ENCODE peak calls at places on chromosome 6, in four cellular contexts. Q is NB4, A is fibroblast of the conjunctiva, V is mammary epithelial cell. G is an unnamed sample.

GRCh38 chr6:168873266-168873665 is 380.4 kb downstream of the THBS2 start:
- DNase-seq in Q (no peak), A (no peak), V (no peak), G (no peak)

GRCh38 chr6:56524891-56525703 is 117.6 kb downstream of the DST start:
- DNase-seq in Q (no peak), A (peak; percentile 94), V (peak; percentile 38), G (no peak)

GRCh38 chr6:126180585-126180984 is 159.3 kb upstream of the CENPW start:
- DNase-seq in Q (peak; percentile 84), A (peak; percentile 26), V (peak; percentile 99), G (no peak)

GRCh38 chr6:143598466-143599080 is 79.2 kb upstream of the PHACTR2 start:
- DNase-seq in Q (peak; percentile 74), A (no peak), V (no peak), G (no peak)

GRCh38 chr6:112906737-112907136 is 559.6 kb downstream of the RFPL4B start:
- DNase-seq in Q (no peak), A (peak; percentile 84), V (no peak), G (peak; percentile 45)

GRCh38 chr6:17768388-17768787 is 61.7 kb upstream of the NUP153 start:
- DNase-seq in Q (peak; percentile 51), A (no peak), V (peak; percentile 14), G (no peak)

GRCh38 chr6:15945593-15946159 is 183.2 kb upstream of the MYLIP start:
- DNase-seq in Q (no peak), A (no peak), V (peak; percentile 60), G (no peak)

GRCh38 chr6:99241905-99242534 is 107.5 kb downstream of the FAXC start:
- DNase-seq in Q (peak; percentile 40), A (peak; percentile 4), V (peak; percentile 35), G (no peak)

GRCh38 chr6:34130870-34131269 is 15.0 kb downstream of the GRM4 start:
- DNase-seq in Q (no peak), A (no peak), V (no peak), G (no peak)

GRCh38 chr6:21110684-21111398 is 482.7 kb upstream of the SOX4 start:
- DNase-seq in Q (no peak), A (no peak), V (no peak), G (no peak)

GRCh38 chr6:161198176-161198575 is 75.7 kb downstream of the AGPAT4 start:
- DNase-seq in Q (peak; percentile 42), A (peak; percentile 57), V (peak; percentile 4), G (no peak)

GRCh38 chr6:32854376-32855178 is 585 bp downstream of the PSMB9 start:
- DNase-seq in Q (peak; percentile 68), A (no peak), V (peak; percentile 36), G (no peak)

GRCh38 chr6:142545147-142545546 is 243.3 kb downstream of the ADGRG6 start:
- DNase-seq in Q (no peak), A (no peak), V (no peak), G (no peak)

GRCh38 chr6:1770435-1770843 is 160.7 kb downstream of the FOXC1 start:
- DNase-seq in Q (no peak), A (no peak), V (peak; percentile 51), G (no peak)

GRCh38 chr6:11160199-11160598 is 48.7 kb upstream of the ERVFRD-1 start:
- DNase-seq in Q (no peak), A (no peak), V (peak; percentile 85), G (no peak)

GRCh38 chr6:138569970-138570715 is 70.8 kb upstream of the NHSL1 start:
- DNase-seq in Q (no peak), A (no peak), V (no peak), G (no peak)

GRCh38 chr6:79868098-79868722 is 79.1 kb downstream of the ELOVL4 start:
- DNase-seq in Q (peak; percentile 82), A (peak; percentile 65), V (peak; percentile 62), G (no peak)

G was measured in heart left ventricle.